ENCODE peak calls at places on chromosomes 5 and 9, in six cellular contexts. H, X, C, N, W and F are unnamed samples.

GRCh38 chr9:128627906-128628305 is 28.7 kb downstream of the DYNC2I2 start:
- DNase-seq in H (no peak), X (no peak), C (no peak), N (no peak), W (no peak), F (no peak)

GRCh38 chr9:87290241-87290700 is 207.4 kb upstream of the DAPK1 start:
- DNase-seq in H (peak; percentile 24), X (peak; percentile 27), C (no peak), N (no peak), W (no peak), F (no peak)

GRCh38 chr5:137954131-137954879 is 65.0 kb downstream of the PKD2L2 start:
- DNase-seq in H (peak; percentile 21), X (peak; percentile 74), C (no peak), N (peak; percentile 23), W (no peak), F (no peak)

GRCh38 chr9:128615571-128615970 is 41.1 kb downstream of the DYNC2I2 start:
- DNase-seq in H (no peak), X (no peak), C (no peak), N (no peak), W (no peak), F (no peak)

GRCh38 chr5:178285399-178286225 is 53.0 kb upstream of the PHYKPL start:
- DNase-seq in H (no peak), X (no peak), C (no peak), N (no peak), W (no peak), F (no peak)

GRCh38 chr9:6630502-6631206 is 14.9 kb downstream of the GLDC start:
- DNase-seq in H (no peak), X (no peak), C (no peak), N (no peak), W (no peak), F (no peak)

GRCh38 chr9:131546336-131547084 is 1.2 kb downstream of the PRRT1B start:
- DNase-seq in H (no peak), X (no peak), C (peak; percentile 18), N (no peak), W (no peak), F (no peak)

GRCh38 chr9:124661184-124661755 is 109.8 kb downstream of the NR6A1 start:
- DNase-seq in H (no peak), X (no peak), C (no peak), N (no peak), W (no peak), F (no peak)

GRCh38 chr5:68195137-68195536 is 20.4 kb upstream of the PIK3R1 start:
- DNase-seq in H (no peak), X (no peak), C (no peak), N (no peak), W (no peak), F (no peak)

GRCh38 chr9:112719696-112720095 is 1.8 kb upstream of the INIP start:
- DNase-seq in H (no peak), X (no peak), C (no peak), N (no peak), W (no peak), F (no peak)

GRCh38 chr9:124215551-124215910 is 42.2 kb upstream of the NEK6 start:
- DNase-seq in H (no peak), X (no peak), C (no peak), N (no peak), W (no peak), F (no peak)

GRCh38 chr9:18543406-18543965 is 69.5 kb downstream of the ADAMTSL1 start:
- DNase-seq in H (peak; percentile 58), X (no peak), C (no peak), N (no peak), W (no peak), F (no peak)

GRCh38 chr9:35035851-35036701 is 36.3 kb downstream of the VCP start:
- DNase-seq in H (no peak), X (no peak), C (no peak), N (no peak), W (no peak), F (peak; percentile 24)

GRCh38 chr5:71483355-71483754 is 27.9 kb downstream of the BDP1 start:
- DNase-seq in H (peak; percentile 60), X (no peak), C (no peak), N (no peak), W (no peak), F (no peak)

GRCh38 chr5:64347308-64347707 is 158.5 kb upstream of the RGS7BP start:
- DNase-seq in H (no peak), X (peak; percentile 10), C (no peak), N (no peak), W (no peak), F (no peak)

GRCh38 chr5:164051745-164052144 is 546.3 kb downstream of the MAT2B start:
- DNase-seq in H (no peak), X (no peak), C (no peak), N (no peak), W (no peak), F (no peak)

GRCh38 chr5:72723584-72723983 is 92.9 kb upstream of the TNPO1 start:
- DNase-seq in H (peak; percentile 26), X (no peak), C (no peak), N (no peak), W (no peak), F (no peak)

GRCh38 chr9:94101169-94101853 is 17.0 kb downstream of the PTPDC1 start:
- DNase-seq in H (no peak), X (no peak), C (no peak), N (no peak), W (no peak), F (no peak)

GRCh38 chr9:94100152-94100879 is 16.1 kb downstream of the PTPDC1 start:
- DNase-seq in H (no peak), X (no peak), C (no peak), N (no peak), W (no peak), F (no peak)

GRCh38 chr9:94096819-94097577 is 12.7 kb downstream of the PTPDC1 start:
- DNase-seq in H (peak; percentile 86), X (no peak), C (no peak), N (no peak), W (no peak), F (no peak)

DNA sequence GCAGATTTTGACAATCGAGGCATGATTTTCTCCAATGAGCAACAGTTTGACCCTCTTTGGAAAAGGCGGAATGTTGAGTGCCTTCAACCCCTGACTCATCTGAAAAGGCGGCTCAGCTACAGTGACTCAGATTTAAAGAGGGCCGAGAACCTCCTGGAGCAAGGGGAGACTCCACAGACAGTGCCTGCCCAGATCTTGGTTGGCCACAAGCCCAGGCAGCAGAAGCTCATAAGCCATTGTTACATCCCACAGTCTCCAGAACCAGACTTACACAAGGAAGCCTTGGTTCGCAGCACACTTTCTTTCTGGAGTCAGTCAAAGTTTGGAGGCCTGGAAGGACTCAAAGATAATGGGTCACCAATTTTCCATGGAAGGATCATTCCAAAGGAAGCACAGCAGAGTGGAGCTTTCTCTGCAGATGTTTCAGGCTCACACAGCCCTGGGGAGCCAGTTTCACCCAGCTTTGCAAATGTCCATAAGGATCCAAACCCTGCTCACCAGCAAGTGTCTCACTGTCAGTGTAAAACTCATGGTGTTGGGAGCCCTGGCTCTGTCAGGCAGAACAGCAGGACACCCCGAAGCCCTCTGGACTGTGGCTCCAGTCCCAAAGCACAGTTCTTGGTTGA is 13.6 kb downstream of the PTPDC1 start:
- DNase-seq in H (peak; percentile 88), X (peak; percentile 56), C (no peak), N (no peak), W (no peak), F (no peak)
- H3K27ac ChIP-seq in H (no peak overlapping the region), X (no peak overlapping the region), C (no peak overlapping the region), N (no peak overlapping the region), W (no peak overlapping the region), F (no peak overlapping the region)

GRCh38 chr5:77630246-77631165 is 8.0 kb downstream of the OTP start:
- DNase-seq in H (peak; percentile 27), X (peak; percentile 68), C (no peak), N (no peak), W (no peak), F (no peak)
- H3K9me3 ChIP-seq in H (no peaks in the 10 kb centered on the region), X (no peaks in the 10 kb centered on the region), C (no peaks in the 10 kb centered on the region), N (no peaks in the 10 kb centered on the region), W (peaks cover 10% of the 10 kb centered on the region), F (no peaks in the 10 kb centered on the region)

GRCh38 chr5:175873090-175873454 is 1.7 kb downstream of the CPLX2 start:
- DNase-seq in H (no peak), X (peak; percentile 18), C (no peak), N (no peak), W (no peak), F (no peak)

GRCh38 chr5:175870820-175871447 is 444 bp upstream of the CPLX2 start:
- DNase-seq in H (no peak), X (no peak), C (no peak), N (no peak), W (no peak), F (no peak)

GRCh38 chr5:175874462-175875139 is 3.2 kb downstream of the CPLX2 start:
- DNase-seq in H (no peak), X (no peak), C (no peak), N (no peak), W (no peak), F (no peak)

GRCh38 chr5:175868996-175869638 is 2.3 kb upstream of the CPLX2 start:
- DNase-seq in H (no peak), X (no peak), C (no peak), N (no peak), W (no peak), F (no peak)

DNA sequence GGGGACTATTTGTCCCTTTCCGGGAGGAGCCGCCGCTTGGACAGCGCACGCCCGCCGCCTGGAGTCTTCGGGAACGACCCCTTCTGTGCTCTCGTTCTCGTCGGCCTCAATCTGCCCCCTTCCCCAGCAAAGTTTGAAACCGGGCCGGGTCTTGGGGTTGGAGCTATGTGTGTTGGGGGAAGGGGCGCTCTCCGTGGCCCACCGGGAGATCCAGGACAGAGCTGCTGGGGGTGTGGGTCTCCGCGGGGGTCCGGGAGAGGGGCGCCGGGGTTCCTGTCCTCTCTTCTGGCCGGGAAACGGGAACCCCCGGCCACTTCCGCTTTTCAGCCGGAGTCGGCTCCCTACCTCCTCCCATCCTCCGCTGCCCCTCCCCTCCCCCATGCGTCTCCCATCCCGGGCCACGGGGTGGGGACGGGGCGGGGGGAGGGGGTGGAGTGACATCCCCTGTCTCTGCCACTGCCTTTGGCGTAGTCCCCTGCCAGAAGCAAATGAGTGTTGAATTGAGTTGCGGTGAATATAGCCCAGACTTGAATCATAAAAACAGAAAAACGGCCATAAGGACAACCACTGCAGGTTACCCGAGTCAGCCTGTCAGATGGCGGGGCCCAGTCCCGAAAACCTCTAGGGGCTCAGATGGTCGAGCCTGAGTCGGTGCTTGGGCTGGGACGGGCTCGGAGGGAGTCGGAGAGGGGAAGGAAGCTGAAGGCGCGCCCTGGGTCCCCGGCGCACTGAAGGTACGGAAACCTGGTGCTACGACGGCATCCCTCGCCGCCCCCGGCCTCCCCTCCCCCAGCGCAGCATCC is 1.1 kb downstream of the CPLX2 start:
- DNase-seq in H (no peak), X (no peak), C (no peak), N (no peak), W (no peak), F (no peak)
- H3K4me3 ChIP-seq in H (no peak overlapping the region), X (no peak overlapping the region), C (peak overlapping the region; percentile 55), N (no peak overlapping the region), W (no peak overlapping the region), F (no peak overlapping the region)

DNA sequence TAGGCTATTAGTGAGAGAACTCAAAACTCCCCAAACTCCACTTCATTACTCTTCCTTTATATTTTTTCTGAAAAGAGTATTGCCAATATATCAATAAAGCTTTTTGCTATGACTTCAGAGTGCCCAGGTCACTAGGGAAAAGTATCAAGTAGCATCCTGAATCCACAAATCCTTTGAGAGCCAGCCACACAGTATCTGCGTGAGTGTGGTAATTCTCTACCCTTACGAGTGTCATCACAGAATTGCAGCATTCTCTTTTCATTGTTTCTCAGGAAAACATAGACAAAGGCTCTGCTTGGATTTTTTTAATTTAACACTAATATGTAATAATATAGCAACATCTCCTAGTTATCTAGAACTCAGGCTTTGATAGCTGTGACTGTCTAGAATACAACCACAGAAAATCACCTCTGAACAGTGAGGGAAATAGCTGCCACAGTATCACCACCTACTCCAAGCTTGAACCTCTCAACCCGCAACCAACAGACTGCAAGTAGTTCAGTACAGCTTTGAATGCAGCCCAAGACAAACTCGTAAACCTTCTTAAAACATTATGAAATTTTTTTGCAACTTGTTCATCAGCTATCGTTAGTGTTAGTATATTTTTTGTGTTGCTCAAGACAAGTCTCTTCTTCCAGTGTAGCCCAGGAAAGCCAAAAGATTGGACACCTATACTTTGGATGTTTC is 79.3 kb upstream of the CCDC152 start:
- DNase-seq in H (no peak), X (no peak), C (no peak), N (no peak), W (no peak), F (no peak)
- H3K27ac ChIP-seq in H (no peak overlapping the region), X (no peak overlapping the region), C (no peak overlapping the region), N (peak overlapping the region; percentile 9), W (no peak overlapping the region), F (no peak overlapping the region)